ENCODE peak calls at places on chromosomes 4 and X, in eight cellular contexts. V is testis; E is SK-N-SH; I is CD8-positive, alpha-beta memory T cell; C is A673; D is fibroblast of lung; B is SJSA1; F is cardiac muscle cell. S is an unnamed sample. For H3K4me1, the result is how much of the 10 kb centered on the place peaks cover.

GRCh38 chr4:148270600-148270999 is 171.6 kb downstream of the NR3C2 start:
- DNase-seq in I (no peak), V (no peak), D (no peak), E (no peak), F (no peak), C (no peak), B (no peak), S (no peak)

GRCh38 chr4:74262522-74262921 is 45.7 kb upstream of the EPGN start:
- DNase-seq in D (no peak), F (peak), V (no peak), C (no peak), E (peak), B (no peak), I (no peak), S (peak)

GRCh38 chr4:26015133-26015651 is 101.2 kb downstream of the SMIM20 start:
- DNase-seq in D (peak), E (no peak), C (no peak), B (no peak), V (no peak), I (no peak), F (peak), S (peak)

GRCh38 chr4:3432381-3432790 is 9.4 kb upstream of the HGFAC start:
- DNase-seq in B (no peak), F (no peak), I (no peak), C (no peak), V (no peak), E (no peak), D (no peak), S (peak)

GRCh38 chr4:868421-868820 is 42.5 kb upstream of the CPLX1 start:
- DNase-seq in V (no peak), E (no peak), F (no peak), C (no peak), B (no peak), I (no peak), D (no peak), S (no peak)

GRCh38 chr4:31660916-31661315 is 940.7 kb downstream of the PCDH7 start:
- DNase-seq in V (no peak), F (no peak), E (no peak), C (no peak), I (no peak), B (no peak), D (no peak), S (no peak)

GRCh38 chr4:171629737-171630136 is 183.5 kb upstream of the GALNTL6 start:
- DNase-seq in B (no peak), F (no peak), E (no peak), I (no peak), D (no peak), C (no peak), V (no peak), S (no peak)

GRCh38 chrX:69109706-69110635 is 55.3 kb downstream of the PJA1 start:
- DNase-seq in E (no peak), B (peak), V (no peak), F (no peak), C (peak), I (no peak), D (peak), S (peak)

GRCh38 chrX:104156630-104157529 is at the start of gene SLC25A53:
- DNase-seq in B (peak), F (peak), I (peak), C (peak), D (peak), E (peak), V (peak), S (peak)

GRCh38 chr4:185681604-185682003 is 130.4 kb downstream of the SORBS2 start:
- DNase-seq in I (no peak), C (no peak), F (no peak), D (no peak), B (no peak), E (no peak), V (no peak), S (no peak)

GRCh38 chr4:108941914-108942379 is 179.1 kb upstream of the ETNPPL start:
- DNase-seq in F (no peak), I (no peak), V (no peak), E (no peak), D (no peak), C (no peak), B (no peak), S (peak)

GRCh38 chr4:108943971-108944370 is 181.1 kb upstream of the ETNPPL start:
- DNase-seq in E (no peak), D (no peak), V (no peak), I (no peak), C (no peak), B (no peak), F (peak), S (no peak)

GRCh38 chr4:108943371-108943770 is 180.5 kb upstream of the ETNPPL start:
- DNase-seq in D (no peak), C (no peak), F (no peak), I (no peak), V (no peak), E (no peak), B (no peak), S (no peak)

GRCh38 chr4:108937066-108937465 is 174.2 kb upstream of the ETNPPL start:
- DNase-seq in E (no peak), B (no peak), I (no peak), D (no peak), F (no peak), C (no peak), V (no peak), S (no peak)

DNA sequence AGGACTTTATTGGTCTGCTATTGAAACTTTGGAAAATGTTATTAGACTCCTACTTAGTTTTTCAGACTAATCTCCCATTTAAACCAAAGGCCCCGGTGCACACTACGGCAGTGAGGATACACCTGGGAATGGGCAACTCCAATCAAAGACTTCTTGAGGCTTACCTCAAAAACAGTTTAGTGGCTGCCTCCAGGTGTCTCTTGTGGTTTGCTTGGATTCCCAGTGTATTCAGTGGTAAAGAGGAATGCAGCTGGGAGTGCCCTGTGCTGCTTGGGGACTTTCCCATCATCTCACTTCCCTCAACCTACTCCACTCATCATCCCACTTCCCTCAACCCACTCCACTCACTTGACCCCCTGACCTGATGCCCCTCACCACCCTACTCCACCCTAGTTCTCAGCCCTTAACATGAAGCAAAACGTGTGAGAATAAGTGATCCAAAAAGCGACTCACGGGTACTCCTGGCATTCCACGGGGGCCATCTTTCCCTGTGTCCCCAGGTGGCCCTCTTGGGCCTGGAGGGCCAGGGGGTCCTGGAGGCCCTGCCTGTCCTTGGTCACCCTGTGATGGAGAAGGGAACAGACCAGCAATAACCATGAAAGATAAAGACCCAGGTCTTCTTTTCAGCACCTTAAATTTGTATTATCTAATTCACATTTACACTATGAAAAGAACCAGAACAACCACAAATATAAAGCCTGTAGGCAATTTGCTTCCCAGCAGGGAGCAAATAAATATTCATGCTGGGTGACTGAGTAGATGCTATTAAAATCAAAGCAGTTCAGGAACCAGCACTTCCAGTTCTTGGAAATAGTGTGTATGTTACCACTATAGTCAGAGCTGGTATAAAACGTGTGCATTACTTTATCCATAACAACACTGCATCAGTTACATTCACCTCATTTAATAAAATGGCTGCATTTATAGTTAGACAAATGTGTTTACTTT is 177.5 kb upstream of the ETNPPL start:
- DNase-seq in F (no peak), I (no peak), V (no peak), B (no peak), C (peak), D (no peak), E (no peak), S (no peak)
- H3K27ac ChIP-seq in F (no peak), I (no peak), V (no peak), B (no peak), C (no peak), D (no peak), E (no peak), S (no peak)

DNA sequence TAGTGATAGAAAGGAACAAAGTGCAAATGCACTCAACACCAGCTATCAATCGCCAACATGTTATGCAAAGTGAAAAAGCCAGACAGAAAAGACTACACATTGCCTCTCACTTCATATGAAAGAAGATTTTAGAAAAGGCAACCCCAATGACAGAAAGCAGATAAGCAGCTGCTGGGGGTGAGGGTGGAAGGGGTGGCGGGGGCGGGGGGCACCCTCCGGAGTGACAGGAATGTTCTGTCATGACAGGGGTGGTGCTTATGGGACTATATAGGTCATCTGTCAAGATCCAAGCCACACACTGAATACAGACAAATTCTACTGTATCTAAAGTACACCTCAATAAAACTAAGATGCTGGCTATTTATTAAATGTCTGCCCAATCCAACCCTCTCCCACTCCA is 10.7 kb downstream of the WDR1 start:
- DNase-seq in I (no peak), E (no peak), C (no peak), D (no peak), V (no peak), B (no peak), F (no peak), S (no peak)
- H3K4me1 ChIP-seq in I (half or more), E (under half), C (under half), D (under half), V (under half), B (under half), F (half or more), S (under half)

DNA sequence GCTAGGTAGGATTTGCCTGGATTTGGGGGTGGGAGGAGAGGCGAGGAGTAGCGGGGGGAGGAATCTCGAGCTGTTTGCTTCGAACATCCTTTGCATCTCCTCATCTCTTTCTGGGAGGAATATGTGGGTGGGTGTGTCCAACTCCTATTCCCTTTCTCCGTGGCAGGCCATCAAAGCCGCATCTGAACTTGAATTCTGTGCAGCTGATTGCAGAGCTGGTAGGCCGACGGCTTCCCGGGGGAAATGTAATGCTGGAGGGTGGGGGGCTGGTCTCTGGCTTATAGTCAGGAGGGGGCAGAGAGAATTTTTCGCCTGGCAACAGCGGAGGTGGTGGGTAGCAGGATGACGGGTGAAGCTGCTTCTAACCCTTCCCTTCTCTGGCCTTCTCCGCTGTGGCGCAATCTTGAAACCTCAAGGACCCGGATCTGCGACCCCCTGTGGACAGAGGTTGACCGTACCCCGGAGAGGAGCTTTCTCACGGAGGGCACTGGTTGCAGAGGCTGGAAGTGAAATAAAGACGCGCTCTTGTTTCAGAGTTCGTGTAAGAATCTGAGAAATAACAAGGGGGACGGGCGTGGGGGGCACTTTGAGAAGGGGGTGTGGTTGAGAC is 654 bp downstream of the ZCCHC12 start:
- DNase-seq in C (no peak), B (no peak), F (no peak), V (no peak), I (no peak), D (no peak), E (peak), S (no peak)
- H3K4me3 ChIP-seq in C (peak), B (no peak), F (peak), V (peak), I (peak), D (no peak), E (peak), S (peak)

DNA sequence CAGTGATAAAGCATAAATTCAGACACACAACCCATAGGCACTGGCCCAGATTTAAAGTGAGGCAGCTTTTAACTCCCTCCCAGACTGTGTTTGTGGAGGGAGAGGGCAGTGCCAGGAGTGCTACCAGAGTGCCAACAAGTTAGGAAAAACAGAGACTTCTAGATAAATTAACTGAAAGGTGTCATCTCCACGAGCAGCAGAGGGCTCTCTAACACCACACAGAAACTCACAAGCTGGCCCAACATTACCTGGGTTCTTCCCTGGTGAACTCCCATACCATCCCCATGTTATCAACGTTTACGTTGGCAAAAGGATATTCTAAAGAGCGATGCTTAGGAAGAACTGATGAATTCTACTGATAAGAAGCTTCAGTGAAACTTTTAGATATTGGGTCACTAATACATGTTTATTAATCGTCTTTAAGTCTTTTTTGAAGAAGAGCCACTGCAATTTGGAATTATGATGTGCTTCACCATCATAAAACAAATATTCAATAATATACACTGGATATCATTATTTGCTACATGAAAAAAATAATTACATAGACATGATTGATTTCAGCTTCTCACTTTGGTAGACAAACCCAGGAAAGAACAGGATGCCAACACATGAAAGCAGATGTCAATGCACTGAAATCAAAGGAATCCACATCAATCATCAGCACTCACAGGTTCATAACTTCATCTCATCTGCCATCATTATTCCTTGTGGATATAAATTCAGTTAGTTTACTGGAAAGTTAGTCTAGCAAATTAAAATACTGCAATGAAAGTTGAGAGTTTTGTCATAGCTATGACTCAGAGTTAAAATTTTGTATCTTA is 121.2 kb upstream of the NAP1L5 start:
- DNase-seq in B (no peak), D (peak), V (peak), F (peak), C (peak), I (peak), E (peak), S (peak)
- H3K27ac ChIP-seq in B (no peak), D (no peak), V (peak), F (no peak), C (no peak), I (no peak), E (no peak), S (no peak)

S was measured in SJCRH30.